ENCODE peak calls at places on chromosomes 7 and 10, in four cellular contexts. One of them, this sample, is unnamed.

GRCh38 chr10:114045071-114045737 is 1.5 kb downstream of the ADRB1 start:
- DNase-seq in T-cell: no peak
- DNase-seq in mesothelial cell of epicardium: peak; percentile 32
- DNase-seq in H4: no peak
- DNase-seq in this sample: no peak

GRCh38 chr10:27744478-27745379 is 890 bp downstream of the MKX start:
- DNase-seq in T-cell: no peak
- DNase-seq in mesothelial cell of epicardium: peak; percentile 34
- DNase-seq in H4: no peak
- DNase-seq in this sample: peak; percentile 27

GRCh38 chr10:101358706-101359300 is 4.8 kb downstream of the BTRC start:
- DNase-seq in T-cell: no peak
- DNase-seq in mesothelial cell of epicardium: no peak
- DNase-seq in H4: peak; percentile 67
- DNase-seq in this sample: peak; percentile 33

GRCh38 chr7:151923097-151923876 is 33.0 kb upstream of the GALNTL5 start:
- DNase-seq in T-cell: no peak
- DNase-seq in mesothelial cell of epicardium: no peak
- DNase-seq in H4: no peak
- DNase-seq in this sample: peak; percentile 25

GRCh38 chr7:73918926-73919693 is 58.2 kb downstream of the TMEM270 start:
- DNase-seq in T-cell: no peak
- DNase-seq in mesothelial cell of epicardium: no peak
- DNase-seq in H4: no peak
- DNase-seq in this sample: no peak

GRCh38 chr7:3564231-3564630 is 263.2 kb downstream of the SDK1 start:
- DNase-seq in T-cell: no peak
- DNase-seq in mesothelial cell of epicardium: no peak
- DNase-seq in H4: no peak
- DNase-seq in this sample: no peak

GRCh38 chr7:151251926-151252835 is 3.7 kb upstream of the SMARCD3 start:
- DNase-seq in T-cell: no peak
- DNase-seq in mesothelial cell of epicardium: peak; percentile 56
- DNase-seq in H4: peak; percentile 60
- DNase-seq in this sample: peak; percentile 57

GRCh38 chr10:72539137-72539536 is 86.7 kb downstream of the MICU1 start:
- DNase-seq in T-cell: no peak
- DNase-seq in mesothelial cell of epicardium: no peak
- DNase-seq in H4: no peak
- DNase-seq in this sample: no peak

GRCh38 chr10:4111593-4111992 is 326.6 kb upstream of the KLF6 start:
- DNase-seq in T-cell: no peak
- DNase-seq in mesothelial cell of epicardium: no peak
- DNase-seq in H4: no peak
- DNase-seq in this sample: peak; percentile 41

GRCh38 chr7:50868426-50869100 is 85.9 kb upstream of the GRB10 start:
- DNase-seq in T-cell: no peak
- DNase-seq in mesothelial cell of epicardium: no peak
- DNase-seq in H4: no peak
- DNase-seq in this sample: no peak

GRCh38 chr7:51075681-51076580 is 240.7 kb downstream of the COBL start:
- DNase-seq in T-cell: no peak
- DNase-seq in mesothelial cell of epicardium: no peak
- DNase-seq in H4: peak; percentile 64
- DNase-seq in this sample: no peak

GRCh38 chr10:96587255-96588059 is 645 bp upstream of the TM9SF3 start:
- DNase-seq in T-cell: no peak
- DNase-seq in mesothelial cell of epicardium: no peak
- DNase-seq in H4: peak; percentile 63
- DNase-seq in this sample: peak; percentile 83

GRCh38 chr10:52410916-52411315 is 96.8 kb downstream of the DKK1 start:
- DNase-seq in T-cell: no peak
- DNase-seq in mesothelial cell of epicardium: no peak
- DNase-seq in H4: no peak
- DNase-seq in this sample: no peak

GRCh38 chr7:131008840-131009651 is 275.0 kb upstream of the KLF14 start:
- DNase-seq in T-cell: no peak
- DNase-seq in mesothelial cell of epicardium: no peak
- DNase-seq in H4: peak; percentile 59
- DNase-seq in this sample: peak; percentile 65

GRCh38 chr7:5429253-5429856 is 5.7 kb upstream of the TNRC18 start:
- DNase-seq in T-cell: no peak
- DNase-seq in mesothelial cell of epicardium: no peak
- DNase-seq in H4: peak; percentile 75
- DNase-seq in this sample: no peak

GRCh38 chr10:99660662-99661369 is 1.5 kb downstream of the ENTPD7 start:
- DNase-seq in T-cell: no peak
- DNase-seq in mesothelial cell of epicardium: no peak
- DNase-seq in H4: no peak
- DNase-seq in this sample: no peak

GRCh38 chr10:78253072-78253853 is 219.6 kb downstream of the RPS24 start:
- DNase-seq in T-cell: no peak
- DNase-seq in mesothelial cell of epicardium: no peak
- DNase-seq in H4: no peak
- DNase-seq in this sample: no peak

GRCh38 chr7:105849122-105849855 is 27.1 kb downstream of the ATXN7L1 start:
- DNase-seq in T-cell: peak; percentile 58
- DNase-seq in mesothelial cell of epicardium: no peak
- DNase-seq in H4: no peak
- DNase-seq in this sample: peak; percentile 15

GRCh38 chr7:87766827-87767226 is 109.3 kb downstream of the SLC25A40 start:
- DNase-seq in T-cell: no peak
- DNase-seq in mesothelial cell of epicardium: no peak
- DNase-seq in H4: no peak
- DNase-seq in this sample: no peak

GRCh38 chr7:117673367-117673766 is 193.5 kb downstream of the CFTR start:
- DNase-seq in T-cell: no peak
- DNase-seq in mesothelial cell of epicardium: no peak
- DNase-seq in H4: no peak
- DNase-seq in this sample: no peak

GRCh38 chr7:139522830-139523198 is 671 bp upstream of the CLEC2L start:
- DNase-seq in T-cell: no peak
- DNase-seq in mesothelial cell of epicardium: no peak
- DNase-seq in H4: no peak
- DNase-seq in this sample: no peak

GRCh38 chr7:155881471-155882350 is 69.4 kb upstream of the SHH start:
- DNase-seq in T-cell: no peak
- DNase-seq in mesothelial cell of epicardium: no peak
- DNase-seq in H4: no peak
- DNase-seq in this sample: no peak

GRCh38 chr7:36047254-36047653 is 105.8 kb upstream of the EEPD1 start:
- DNase-seq in T-cell: no peak
- DNase-seq in mesothelial cell of epicardium: no peak
- DNase-seq in H4: peak; percentile 75
- DNase-seq in this sample: no peak